ENCODE peak calls at places on chromosomes 1 and 21, in five cellular contexts. B is HCT116, S is aorta, T is Panc1, W is fibroblast of the conjunctiva. Y is an unnamed sample.

GRCh38 chr21:29114765-29115164 is 15.7 kb upstream of the MAP3K7CL start:
- DNase-seq in T (no peak), B (peak), S (no peak), W (peak), Y (peak)

GRCh38 chr21:28337319-28337718 is 655.4 kb downstream of the LTN1 start:
- DNase-seq in S (no peak), T (no peak), W (peak), B (no peak), Y (no peak)

GRCh38 chr1:59043796-59044195 is 253.1 kb upstream of the FGGY start:
- DNase-seq in S (no peak), B (no peak), T (no peak), W (peak), Y (peak)

GRCh38 chr1:20477355-20478071 is 8.5 kb downstream of the CAMK2N1 start:
- DNase-seq in W (no peak), S (no peak), B (no peak), T (no peak), Y (peak)

GRCh38 chr1:31426249-31426922 is 13.4 kb downstream of the SERINC2 start:
- DNase-seq in B (no peak), T (no peak), W (no peak), S (peak), Y (no peak)

GRCh38 chr1:58583496-58583895 is 6.4 kb upstream of the TACSTD2 start:
- DNase-seq in B (no peak), W (no peak), T (no peak), S (no peak), Y (no peak)

GRCh38 chr21:40699366-40699765 is 147.6 kb downstream of the DSCAM start:
- DNase-seq in T (no peak), W (no peak), S (no peak), B (no peak), Y (no peak)

GRCh38 chr1:100530901-100531487 is 6.9 kb upstream of the GPR88 start:
- DNase-seq in S (no peak), B (no peak), T (no peak), W (no peak), Y (no peak)

GRCh38 chr21:45333583-45334121 is 46.0 kb upstream of the POFUT2 start:
- DNase-seq in B (no peak), W (no peak), S (peak), T (no peak), Y (no peak)

GRCh38 chr1:192153276-192153675 is 5.0 kb upstream of the RGS18 start:
- DNase-seq in S (no peak), T (no peak), B (no peak), W (no peak), Y (no peak)

GRCh38 chr1:67165468-67166058 is 691 bp upstream of the IL23R start:
- DNase-seq in W (no peak), T (no peak), B (no peak), S (no peak), Y (no peak)

GRCh38 chr1:156281281-156282142 is 1.1 kb downstream of the SMG5 start:
- DNase-seq in S (no peak), B (no peak), W (no peak), T (no peak), Y (peak)

GRCh38 chr1:168918860-168919741 is 187.4 kb upstream of the ATP1B1 start:
- DNase-seq in B (no peak), W (no peak), T (no peak), S (no peak), Y (no peak)

GRCh38 chr1:93676424-93676823 is 5.2 kb downstream of the BCAR3 start:
- DNase-seq in B (no peak), S (no peak), T (no peak), W (no peak), Y (no peak)

GRCh38 chr1:1215266-1215676 is 1.3 kb upstream of the TNFRSF4 start:
- DNase-seq in S (no peak), T (no peak), W (no peak), B (no peak), Y (no peak)

GRCh38 chr1:109770331-109771095 is 6.8 kb upstream of the EPS8L3 start:
- DNase-seq in S (peak), W (no peak), T (no peak), B (no peak), Y (peak)

GRCh38 chr1:228311091-228311490 is 95.5 kb downstream of the TRIM11 start:
- DNase-seq in B (no peak), S (no peak), W (no peak), T (no peak), Y (no peak)

GRCh38 chr1:6208723-6209660 is 3.1 kb downstream of the RNF207 start:
- DNase-seq in S (no peak), B (no peak), W (no peak), T (no peak), Y (peak)

GRCh38 chr1:153513666-153514065 is 22.1 kb downstream of the S100A6 start:
- DNase-seq in T (no peak), W (no peak), B (no peak), S (no peak), Y (no peak)

GRCh38 chr1:106268070-106268469 is 788.4 kb upstream of the PRMT6 start:
- DNase-seq in W (no peak), S (no peak), B (no peak), T (no peak), Y (no peak)

GRCh38 chr1:217718873-217719272 is 87.7 kb downstream of the SPATA17 start:
- DNase-seq in T (no peak), W (no peak), S (no peak), B (peak), Y (peak)

GRCh38 chr1:230141002-230141648 is 74.1 kb downstream of the GALNT2 start:
- DNase-seq in T (no peak), B (no peak), S (no peak), W (peak), Y (no peak)

GRCh38 chr1:186093437-186093836 is 281.6 kb downstream of the TPR start:
- DNase-seq in W (no peak), S (no peak), T (no peak), B (no peak), Y (peak)

GRCh38 chr1:83555871-83556270 is 443.1 kb downstream of the TTLL7 start:
- DNase-seq in T (no peak), W (no peak), B (no peak), S (no peak), Y (no peak)

GRCh38 chr1:107153033-107153432 is 12.2 kb downstream of the NTNG1 start:
- DNase-seq in W (no peak), S (no peak), T (no peak), B (no peak), Y (no peak)

GRCh38 chr21:38306833-38307232 is 50.0 kb downstream of the KCNJ15 start:
- DNase-seq in T (no peak), W (peak), S (no peak), B (no peak), Y (no peak)

GRCh38 chr1:155018617-155019348 is 14.8 kb downstream of the DCST2 start:
- DNase-seq in T (no peak), B (no peak), S (no peak), W (no peak), Y (no peak)

GRCh38 chr1:21742578-21742977 is 40.4 kb downstream of the USP48 start:
- DNase-seq in W (no peak), S (no peak), B (no peak), T (no peak), Y (no peak)

GRCh38 chr1:218361298-218362065 is 16.3 kb downstream of the TGFB2 start:
- DNase-seq in T (no peak), S (no peak), B (peak), W (no peak), Y (no peak)

GRCh38 chr1:196102826-196103225 is 505.4 kb downstream of the KCNT2 start:
- DNase-seq in T (no peak), W (no peak), B (no peak), S (no peak), Y (no peak)

GRCh38 chr1:160097196-160097910 is 1.1 kb downstream of the IGSF8 start:
- DNase-seq in B (no peak), W (no peak), T (no peak), S (no peak), Y (no peak)

GRCh38 chr1:173383341-173383740 is 93.8 kb upstream of the PRDX6 start:
- DNase-seq in B (no peak), S (no peak), T (no peak), W (no peak), Y (no peak)

GRCh38 chr1:37513795-37514349 is 694 bp downstream of the MEAF6 start:
- DNase-seq in B (no peak), S (no peak), W (no peak), T (no peak), Y (peak)

GRCh38 chr1:47434051-47434842 is 3.6 kb upstream of the FOXD2 start:
- DNase-seq in S (peak), T (no peak), W (peak), B (no peak), Y (no peak)

GRCh38 chr21:42592156-42592820 is 61.1 kb upstream of the PDE9A start:
- DNase-seq in B (no peak), S (no peak), W (no peak), T (no peak), Y (no peak)

GRCh38 chr1:243855616-243856318 is 5.7 kb upstream of the AKT3 start:
- DNase-seq in W (no peak), S (no peak), T (no peak), B (no peak), Y (no peak)

GRCh38 chr1:26335774-26336476 is 18.0 kb downstream of the CRYBG2 start:
- DNase-seq in S (no peak), B (no peak), T (no peak), W (no peak), Y (no peak)

GRCh38 chr1:16226495-16227179 is 10.3 kb downstream of the CPLANE2 start:
- DNase-seq in W (no peak), T (no peak), B (no peak), S (no peak), Y (no peak)